ENCODE peak calls at places on chromosome 10, in ten cellular contexts. One of them, this sample, is unnamed.

GRCh38 chr10:68871105-68871711 is 29.9 kb upstream of the DDX50 start:
- DNase-seq in HL-60: no peak
- DNase-seq in A549: peak
- DNase-seq in NB4: no peak
- DNase-seq in AG09309: no peak
- DNase-seq in AG09319: no peak
- DNase-seq in CD4-positive, alpha-beta T cell: no peak
- DNase-seq in AG10803: peak
- DNase-seq in fibroblast of the aortic adventitia: peak
- DNase-seq in Panc1: no peak
- DNase-seq in this sample: no peak

GRCh38 chr10:79333513-79333912 is 13.8 kb upstream of the PPIF start:
- DNase-seq in AG09309: peak
- DNase-seq in Panc1: no peak
- DNase-seq in CD4-positive, alpha-beta T cell: no peak
- DNase-seq in A549: no peak
- DNase-seq in HL-60: no peak
- DNase-seq in AG09319: no peak
- DNase-seq in NB4: no peak
- DNase-seq in fibroblast of the aortic adventitia: peak
- DNase-seq in AG10803: peak
- DNase-seq in this sample: peak

GRCh38 chr10:99730026-99730425 is 1.9 kb downstream of the COX15 start:
- DNase-seq in A549: no peak
- DNase-seq in HL-60: no peak
- DNase-seq in AG09319: no peak
- DNase-seq in AG10803: no peak
- DNase-seq in CD4-positive, alpha-beta T cell: no peak
- DNase-seq in AG09309: no peak
- DNase-seq in fibroblast of the aortic adventitia: no peak
- DNase-seq in NB4: no peak
- DNase-seq in Panc1: no peak
- DNase-seq in this sample: no peak

GRCh38 chr10:104286939-104287338 is 18.0 kb downstream of the GSTO2 start:
- DNase-seq in AG09309: no peak
- DNase-seq in AG10803: no peak
- DNase-seq in NB4: no peak
- DNase-seq in CD4-positive, alpha-beta T cell: no peak
- DNase-seq in A549: no peak
- DNase-seq in Panc1: no peak
- DNase-seq in HL-60: no peak
- DNase-seq in AG09319: no peak
- DNase-seq in fibroblast of the aortic adventitia: no peak
- DNase-seq in this sample: no peak

GRCh38 chr10:89966211-89966610 is 264.8 kb downstream of the KIF20B start:
- DNase-seq in Panc1: no peak
- DNase-seq in AG10803: no peak
- DNase-seq in fibroblast of the aortic adventitia: no peak
- DNase-seq in A549: no peak
- DNase-seq in NB4: no peak
- DNase-seq in AG09309: no peak
- DNase-seq in HL-60: no peak
- DNase-seq in CD4-positive, alpha-beta T cell: no peak
- DNase-seq in AG09319: no peak
- DNase-seq in this sample: no peak

GRCh38 chr10:112000466-112000865 is 183.1 kb downstream of the GPAM start:
- DNase-seq in HL-60: no peak
- DNase-seq in AG09309: no peak
- DNase-seq in AG10803: peak
- DNase-seq in A549: no peak
- DNase-seq in AG09319: no peak
- DNase-seq in Panc1: no peak
- DNase-seq in NB4: no peak
- DNase-seq in CD4-positive, alpha-beta T cell: no peak
- DNase-seq in fibroblast of the aortic adventitia: peak
- DNase-seq in this sample: no peak

GRCh38 chr10:79400567-79401004 is 44.8 kb downstream of the ZCCHC24 start:
- DNase-seq in Panc1: peak
- DNase-seq in CD4-positive, alpha-beta T cell: peak
- DNase-seq in AG09309: no peak
- DNase-seq in AG09319: no peak
- DNase-seq in A549: peak
- DNase-seq in HL-60: no peak
- DNase-seq in fibroblast of the aortic adventitia: no peak
- DNase-seq in AG10803: no peak
- DNase-seq in NB4: peak
- DNase-seq in this sample: peak

GRCh38 chr10:30559118-30559684 is 70.4 kb downstream of the LYZL2 start:
- DNase-seq in CD4-positive, alpha-beta T cell: no peak
- DNase-seq in AG09309: no peak
- DNase-seq in Panc1: no peak
- DNase-seq in AG10803: no peak
- DNase-seq in fibroblast of the aortic adventitia: no peak
- DNase-seq in A549: no peak
- DNase-seq in NB4: no peak
- DNase-seq in AG09319: no peak
- DNase-seq in HL-60: no peak
- DNase-seq in this sample: no peak

GRCh38 chr10:86770412-86770960 is 14.1 kb downstream of the BMPR1A start:
- DNase-seq in AG09309: no peak
- DNase-seq in NB4: peak
- DNase-seq in AG09319: no peak
- DNase-seq in AG10803: no peak
- DNase-seq in fibroblast of the aortic adventitia: no peak
- DNase-seq in CD4-positive, alpha-beta T cell: no peak
- DNase-seq in HL-60: no peak
- DNase-seq in Panc1: no peak
- DNase-seq in A549: no peak
- DNase-seq in this sample: no peak

GRCh38 chr10:91672021-91672608 is 39.2 kb upstream of the PPP1R3C start:
- DNase-seq in Panc1: no peak
- DNase-seq in HL-60: no peak
- DNase-seq in A549: no peak
- DNase-seq in NB4: peak
- DNase-seq in AG10803: peak
- DNase-seq in AG09319: no peak
- DNase-seq in fibroblast of the aortic adventitia: peak
- DNase-seq in CD4-positive, alpha-beta T cell: no peak
- DNase-seq in AG09309: no peak
- DNase-seq in this sample: no peak

GRCh38 chr10:15069230-15069629 is 19.3 kb downstream of the ACBD7 start:
- DNase-seq in fibroblast of the aortic adventitia: no peak
- DNase-seq in NB4: no peak
- DNase-seq in CD4-positive, alpha-beta T cell: no peak
- DNase-seq in Panc1: no peak
- DNase-seq in AG09319: no peak
- DNase-seq in HL-60: no peak
- DNase-seq in AG10803: no peak
- DNase-seq in AG09309: no peak
- DNase-seq in A549: peak
- DNase-seq in this sample: no peak

DNA sequence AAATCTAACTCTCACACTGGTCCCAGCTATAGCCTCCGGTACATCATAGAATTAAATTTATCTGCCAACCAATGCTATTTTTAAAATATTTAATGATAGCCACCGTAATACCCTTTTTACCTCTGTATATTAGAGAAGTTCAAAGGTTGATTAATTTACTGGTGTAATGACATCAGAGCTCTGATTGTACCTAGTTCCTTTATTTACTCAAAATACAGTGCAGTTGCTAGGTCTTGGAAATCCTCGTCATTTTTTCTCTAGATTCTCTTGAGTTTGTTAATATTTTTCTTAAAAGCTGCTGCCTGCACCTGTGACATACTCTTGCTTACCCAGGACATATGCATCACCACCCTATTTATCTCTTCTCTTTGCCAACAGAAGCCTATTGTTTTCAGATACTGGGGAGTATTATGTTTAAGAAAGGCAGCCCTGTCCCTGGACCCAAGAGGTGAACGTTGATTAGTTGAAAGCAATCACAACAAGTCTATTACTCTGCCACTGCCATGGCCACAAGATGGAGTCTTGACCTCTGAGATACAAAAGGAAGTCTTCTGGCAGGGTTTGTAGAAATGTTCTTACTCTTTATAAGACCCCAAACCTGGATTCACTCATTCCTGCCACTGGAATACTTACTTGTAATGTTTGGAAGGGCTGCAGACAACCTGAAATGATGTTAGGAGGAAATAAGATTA is 25.6 kb upstream of the TMEM26 start:
- DNase-seq in fibroblast of the aortic adventitia: no peak
- DNase-seq in CD4-positive, alpha-beta T cell: no peak
- DNase-seq in AG09319: no peak
- DNase-seq in AG09309: no peak
- DNase-seq in Panc1: no peak
- DNase-seq in AG10803: no peak
- DNase-seq in HL-60: no peak
- DNase-seq in NB4: no peak
- DNase-seq in A549: no peak
- DNase-seq in this sample: no peak
- TF ChIP-seq CTCF in fibroblast of the aortic adventitia: no peak
- TF ChIP-seq CTCF in CD4-positive, alpha-beta T cell: no peak
- TF ChIP-seq CTCF in AG09319: no peak
- TF ChIP-seq CTCF in AG09309: peak
- TF ChIP-seq CTCF in Panc1: peak
- TF ChIP-seq CTCF in AG10803: peak
- TF ChIP-seq CTCF in HL-60: no peak
- TF ChIP-seq CTCF in NB4: no peak
- TF ChIP-seq CTCF in A549: no peak
- TF ChIP-seq CTCF in this sample: no peak

DNA sequence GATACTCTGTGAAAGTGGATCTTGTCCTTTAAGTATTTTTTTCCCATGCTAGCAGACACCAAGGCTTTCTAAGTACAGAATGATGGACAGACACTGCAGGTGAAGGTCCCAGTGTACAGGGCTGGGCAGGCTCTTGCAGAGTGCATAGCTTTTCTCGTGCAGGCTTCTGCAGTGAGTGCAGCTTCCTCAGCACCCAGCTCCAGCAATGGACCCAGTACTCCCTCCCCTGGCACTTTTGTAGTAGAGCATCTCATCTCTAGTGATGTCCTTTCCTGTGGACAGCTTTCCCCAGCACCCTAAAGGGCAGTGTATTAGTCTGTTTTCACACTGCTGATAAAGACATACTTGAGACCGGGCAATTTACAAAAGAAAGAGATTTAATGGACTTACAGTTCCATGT is 104.3 kb downstream of the CUL2 start:
- DNase-seq in AG09319: no peak
- DNase-seq in fibroblast of the aortic adventitia: peak
- DNase-seq in A549: peak
- DNase-seq in AG10803: no peak
- DNase-seq in NB4: peak
- DNase-seq in HL-60: no peak
- DNase-seq in CD4-positive, alpha-beta T cell: no peak
- DNase-seq in Panc1: no peak
- DNase-seq in AG09309: no peak
- DNase-seq in this sample: no peak
- TF ChIP-seq CTCF in AG09319: no peak
- TF ChIP-seq CTCF in fibroblast of the aortic adventitia: peak
- TF ChIP-seq CTCF in A549: no peak
- TF ChIP-seq CTCF in AG10803: peak
- TF ChIP-seq CTCF in NB4: no peak
- TF ChIP-seq CTCF in HL-60: no peak
- TF ChIP-seq CTCF in CD4-positive, alpha-beta T cell: no peak
- TF ChIP-seq CTCF in Panc1: no peak
- TF ChIP-seq CTCF in AG09309: peak
- TF ChIP-seq CTCF in this sample: no peak

DNA sequence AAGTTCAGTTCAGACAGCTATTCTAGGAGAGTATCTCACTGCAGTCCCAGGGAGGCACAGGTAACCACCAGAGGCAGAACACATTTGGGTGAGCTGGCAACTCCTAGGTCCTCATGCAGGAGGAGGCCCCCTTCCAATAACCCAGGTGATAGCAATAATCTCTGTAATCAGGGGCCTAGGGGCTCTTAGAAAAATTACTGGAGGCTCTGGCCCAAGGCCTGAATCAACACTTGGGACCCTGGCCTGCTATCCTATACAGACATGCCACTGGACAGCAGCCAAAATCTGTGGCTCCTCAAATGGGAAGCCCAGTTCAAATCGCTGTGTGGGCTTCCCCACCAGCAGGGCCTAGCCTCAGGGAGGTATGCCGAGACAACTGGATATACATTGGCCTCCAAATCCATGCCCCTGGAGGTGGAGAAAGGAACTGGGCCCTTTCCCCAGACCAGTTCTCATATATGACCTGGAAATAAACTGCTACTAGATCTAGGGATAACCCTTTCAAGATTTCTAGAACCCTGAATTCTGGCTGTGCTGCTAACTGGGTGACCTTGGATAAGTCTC is 1.6 kb downstream of the AVPI1 start:
- DNase-seq in NB4: no peak
- DNase-seq in CD4-positive, alpha-beta T cell: no peak
- DNase-seq in AG09319: no peak
- DNase-seq in fibroblast of the aortic adventitia: peak
- DNase-seq in Panc1: no peak
- DNase-seq in A549: peak
- DNase-seq in AG09309: no peak
- DNase-seq in AG10803: no peak
- DNase-seq in HL-60: no peak
- DNase-seq in this sample: no peak
- TF ChIP-seq CTCF in NB4: no peak
- TF ChIP-seq CTCF in CD4-positive, alpha-beta T cell: no peak
- TF ChIP-seq CTCF in AG09319: peak
- TF ChIP-seq CTCF in fibroblast of the aortic adventitia: peak
- TF ChIP-seq CTCF in Panc1: no peak
- TF ChIP-seq CTCF in A549: no peak
- TF ChIP-seq CTCF in AG09309: peak
- TF ChIP-seq CTCF in AG10803: peak
- TF ChIP-seq CTCF in HL-60: no peak
- TF ChIP-seq CTCF in this sample: no peak

GRCh38 chr10:16804123-16804522 is 13.1 kb downstream of the RSU1 start:
- DNase-seq in AG09319: no peak
- DNase-seq in HL-60: no peak
- DNase-seq in fibroblast of the aortic adventitia: no peak
- DNase-seq in CD4-positive, alpha-beta T cell: no peak
- DNase-seq in A549: no peak
- DNase-seq in Panc1: no peak
- DNase-seq in NB4: no peak
- DNase-seq in AG10803: no peak
- DNase-seq in AG09309: no peak
- DNase-seq in this sample: no peak

GRCh38 chr10:16814081-16814480 is 3.1 kb downstream of the RSU1 start:
- DNase-seq in AG09319: no peak
- DNase-seq in HL-60: no peak
- DNase-seq in AG09309: no peak
- DNase-seq in CD4-positive, alpha-beta T cell: no peak
- DNase-seq in A549: no peak
- DNase-seq in Panc1: no peak
- DNase-seq in AG10803: no peak
- DNase-seq in NB4: no peak
- DNase-seq in fibroblast of the aortic adventitia: no peak
- DNase-seq in this sample: no peak

GRCh38 chr10:16811292-16811691 is 5.9 kb downstream of the RSU1 start:
- DNase-seq in HL-60: no peak
- DNase-seq in Panc1: no peak
- DNase-seq in fibroblast of the aortic adventitia: no peak
- DNase-seq in CD4-positive, alpha-beta T cell: no peak
- DNase-seq in AG09319: no peak
- DNase-seq in AG09309: no peak
- DNase-seq in AG10803: no peak
- DNase-seq in A549: no peak
- DNase-seq in NB4: no peak
- DNase-seq in this sample: no peak

GRCh38 chr10:16811765-16812164 is 5.5 kb downstream of the RSU1 start:
- DNase-seq in fibroblast of the aortic adventitia: no peak
- DNase-seq in AG09319: no peak
- DNase-seq in Panc1: no peak
- DNase-seq in HL-60: no peak
- DNase-seq in AG10803: no peak
- DNase-seq in NB4: peak
- DNase-seq in AG09309: no peak
- DNase-seq in A549: no peak
- DNase-seq in CD4-positive, alpha-beta T cell: no peak
- DNase-seq in this sample: no peak

GRCh38 chr10:16809074-16809718 is 8.0 kb downstream of the RSU1 start:
- DNase-seq in AG10803: peak
- DNase-seq in AG09319: no peak
- DNase-seq in fibroblast of the aortic adventitia: peak
- DNase-seq in NB4: peak
- DNase-seq in HL-60: peak
- DNase-seq in CD4-positive, alpha-beta T cell: peak
- DNase-seq in Panc1: no peak
- DNase-seq in AG09309: no peak
- DNase-seq in A549: peak
- DNase-seq in this sample: peak
- TF ChIP-seq CTCF in AG10803: peak
- TF ChIP-seq CTCF in AG09319: peak
- TF ChIP-seq CTCF in fibroblast of the aortic adventitia: peak
- TF ChIP-seq CTCF in NB4: peak
- TF ChIP-seq CTCF in HL-60: no peak
- TF ChIP-seq CTCF in CD4-positive, alpha-beta T cell: peak
- TF ChIP-seq CTCF in Panc1: peak
- TF ChIP-seq CTCF in AG09309: peak
- TF ChIP-seq CTCF in A549: peak
- TF ChIP-seq CTCF in this sample: peak